ENCODE peak calls at places on chromosomes 12 and 14, in seven cellular contexts. A, D, M, B, L, W and S are unnamed samples.

GRCh38 chr12:70609203-70609602 is 28.0 kb downstream of the PTPRB start:
- DNase-seq in A (peak), D (no peak), M (no peak), B (no peak), L (no peak), W (no peak), S (no peak)

GRCh38 chr12:68587448-68587873 is 23.2 kb upstream of the RAP1B start:
- DNase-seq in A (no peak), D (no peak), M (no peak), B (no peak), L (no peak), W (peak), S (no peak)

GRCh38 chr14:58747181-58747580 is 109.4 kb downstream of the DACT1 start:
- DNase-seq in A (no peak), D (no peak), M (no peak), B (no peak), L (no peak), W (no peak), S (no peak)

GRCh38 chr12:120497524-120498150 is 1.7 kb downstream of the DYNLL1 start:
- DNase-seq in A (no peak), D (no peak), M (no peak), B (no peak), L (no peak), W (no peak), S (no peak)

GRCh38 chr14:77761205-77761931 is 412 bp upstream of the SNW1 start:
- DNase-seq in A (peak), D (peak), M (peak), B (no peak), L (no peak), W (peak), S (no peak)

GRCh38 chr14:69376439-69376838 is 21.7 kb downstream of the ERH start:
- DNase-seq in A (no peak), D (peak), M (no peak), B (no peak), L (no peak), W (no peak), S (no peak)

GRCh38 chr12:96743606-96744005 is 163.5 kb upstream of the NEDD1 start:
- DNase-seq in A (no peak), D (no peak), M (no peak), B (no peak), L (no peak), W (no peak), S (no peak)

GRCh38 chr14:55332654-55333570 is 61.7 kb downstream of the FBXO34 start:
- DNase-seq in A (no peak), D (no peak), M (no peak), B (no peak), L (no peak), W (no peak), S (no peak)

GRCh38 chr12:96635844-96636243 is 146.5 kb downstream of the CFAP54 start:
- DNase-seq in A (no peak), D (no peak), M (no peak), B (no peak), L (no peak), W (no peak), S (no peak)

GRCh38 chr12:57380300-57380699 is 50.5 kb downstream of the R3HDM2 start:
- DNase-seq in A (no peak), D (no peak), M (no peak), B (no peak), L (no peak), W (no peak), S (no peak)

GRCh38 chr12:3236345-3237153 is 159.4 kb downstream of the TSPAN9 start:
- DNase-seq in A (peak), D (peak), M (peak), B (no peak), L (peak), W (no peak), S (peak)

GRCh38 chr12:85713368-85713767 is 122.8 kb downstream of the RASSF9 start:
- DNase-seq in A (no peak), D (no peak), M (no peak), B (no peak), L (no peak), W (no peak), S (no peak)

GRCh38 chr14:101808020-101808641 is 46.6 kb downstream of the PPP2R5C start:
- DNase-seq in A (peak), D (peak), M (peak), B (peak), L (no peak), W (no peak), S (no peak)

GRCh38 chr12:110088936-110089335 is 35.2 kb upstream of the IFT81 start:
- DNase-seq in A (no peak), D (no peak), M (no peak), B (no peak), L (no peak), W (no peak), S (no peak)

GRCh38 chr14:34425095-34425851 is 36.8 kb downstream of the SPTSSA start:
- DNase-seq in A (no peak), D (peak), M (no peak), B (no peak), L (no peak), W (no peak), S (peak)

DNA sequence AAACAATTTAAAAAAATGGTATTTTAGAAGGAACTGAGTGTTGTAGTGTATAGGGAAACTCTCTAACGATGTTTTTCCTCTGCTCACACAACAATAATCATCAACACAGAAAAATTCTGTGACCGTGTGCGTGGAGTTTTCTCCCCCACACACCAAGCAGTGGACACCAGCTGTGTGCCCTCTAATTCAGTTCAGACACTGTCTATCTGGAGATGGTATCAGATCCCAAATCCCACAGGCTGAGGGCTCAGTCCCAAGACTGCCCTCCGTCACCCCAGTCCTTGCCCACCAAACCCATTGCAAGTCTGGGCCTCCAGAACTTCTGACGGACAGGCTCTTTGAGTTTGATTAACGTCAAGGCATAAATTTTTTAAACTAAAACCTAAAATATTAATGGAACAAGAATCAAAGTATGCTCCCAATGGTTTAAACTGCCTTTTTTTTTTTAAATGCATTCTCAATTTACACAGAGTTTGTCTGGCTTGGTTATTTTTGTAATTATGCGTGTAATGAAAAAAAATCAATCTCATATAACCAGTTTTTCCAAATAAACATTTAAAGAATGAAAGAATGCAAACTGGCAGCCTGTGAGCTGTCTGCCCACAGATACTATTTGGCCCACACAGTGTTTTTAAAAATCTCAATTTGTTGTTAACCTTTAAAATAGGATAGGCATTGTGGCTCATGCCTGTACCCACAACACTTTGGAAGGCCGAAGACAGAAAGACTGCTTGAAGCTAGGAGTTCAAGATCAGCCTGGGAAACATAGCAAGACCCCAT is 19.2 kb downstream of the BLTP3B start:
- DNase-seq in A (peak), D (no peak), M (no peak), B (no peak), L (no peak), W (no peak), S (no peak)
- TF ChIP-seq JUND in A (no peak), D (no peak), M (no peak), B (no peak), L (no peak), W (no peak), S (no peak)

DNA sequence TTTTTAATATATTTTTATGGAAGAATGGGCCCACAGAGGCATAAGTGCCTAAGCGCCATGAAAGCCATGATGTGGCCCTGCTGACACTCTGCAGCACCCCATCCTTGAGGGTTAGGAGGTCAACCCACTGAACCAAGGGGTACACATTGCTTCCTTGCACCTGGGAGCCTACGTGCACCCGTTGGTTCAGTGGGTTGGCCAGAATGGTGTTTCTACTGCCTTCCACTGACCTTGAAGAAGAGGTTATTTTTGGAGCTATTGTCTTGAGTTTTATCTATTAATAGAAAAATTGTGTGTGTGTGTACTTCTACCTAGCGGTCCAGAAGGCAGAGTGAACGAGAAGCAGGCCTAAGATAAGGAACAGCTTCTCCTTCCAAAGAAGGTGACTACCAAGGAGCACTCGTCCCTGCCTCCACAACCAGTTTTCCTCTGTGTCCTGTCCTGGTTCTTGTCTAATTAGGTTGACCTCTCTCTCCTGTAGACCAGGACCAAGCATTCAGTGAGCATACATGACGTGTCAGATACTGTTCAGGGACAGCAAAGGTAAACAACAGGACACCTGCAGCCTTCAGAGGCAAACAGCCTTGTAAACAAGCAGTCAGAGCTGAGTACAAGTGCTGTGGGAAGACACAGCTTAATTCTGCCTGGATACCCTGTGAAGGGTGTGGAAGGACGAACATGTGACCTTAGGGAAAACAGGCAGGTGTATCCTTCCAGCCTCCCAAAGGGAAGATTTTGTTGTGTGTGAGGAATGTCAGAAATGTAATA is 30.4 kb upstream of the PLEK2 start:
- DNase-seq in A (no peak), D (no peak), M (no peak), B (no peak), L (no peak), W (no peak), S (peak)
- TF ChIP-seq JUND in A (no peak), D (no peak), M (no peak), B (no peak), L (no peak), W (no peak), S (no peak)

GRCh38 chr14:50598765-50599164 is 38.8 kb downstream of the ATL1 start:
- DNase-seq in A (no peak), D (no peak), M (no peak), B (no peak), L (no peak), W (no peak), S (no peak)

GRCh38 chr14:50601405-50601804 is 41.5 kb downstream of the ATL1 start:
- DNase-seq in A (no peak), D (no peak), M (no peak), B (no peak), L (no peak), W (no peak), S (no peak)

GRCh38 chr14:50602035-50602434 is 42.1 kb downstream of the ATL1 start:
- DNase-seq in A (no peak), D (no peak), M (no peak), B (no peak), L (no peak), W (no peak), S (no peak)

GRCh38 chr14:50600849-50601248 is 40.9 kb downstream of the ATL1 start:
- DNase-seq in A (no peak), D (peak), M (no peak), B (no peak), L (no peak), W (no peak), S (peak)

DNA sequence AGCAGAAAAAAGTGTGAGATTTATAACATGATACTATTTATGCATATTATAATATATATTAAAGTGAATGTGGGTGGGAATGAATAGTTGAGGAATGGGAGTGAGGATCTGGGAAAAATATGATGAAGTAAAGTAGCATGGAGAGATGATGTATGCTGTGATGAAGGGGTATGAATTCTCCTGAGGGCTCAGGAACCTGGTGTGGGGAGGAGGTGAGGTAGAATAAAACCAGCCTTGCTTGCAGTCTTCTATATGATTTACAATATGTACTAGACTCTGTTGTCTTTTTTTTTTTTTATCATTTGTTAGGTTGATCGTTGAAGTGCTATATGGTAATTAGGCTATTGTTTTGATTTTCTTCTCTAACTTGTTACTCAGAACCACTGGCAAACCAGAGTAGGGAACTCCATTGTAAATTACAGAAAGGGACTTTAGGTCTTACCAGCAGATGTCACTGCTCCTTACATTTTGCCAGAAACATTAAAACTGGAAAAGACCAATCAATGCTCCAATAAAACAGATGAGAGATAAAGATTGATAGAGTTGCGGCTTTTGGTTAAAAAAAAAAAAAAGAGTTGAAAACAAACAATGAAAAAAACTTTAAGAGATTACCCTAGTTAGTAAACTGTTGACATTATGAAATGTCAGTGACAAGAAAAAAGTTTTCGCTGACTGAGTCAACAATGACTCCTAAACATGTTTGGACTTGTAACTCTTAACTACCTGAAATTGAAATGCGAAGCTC is 39.9 kb downstream of the ATL1 start:
- DNase-seq in A (peak), D (peak), M (no peak), B (no peak), L (peak), W (no peak), S (peak)
- TF ChIP-seq JUND in A (no peak), D (no peak), M (no peak), B (peak), L (no peak), W (no peak), S (no peak)

GRCh38 chr12:108594960-108595710 is 2.7 kb downstream of the TMEM119 start:
- DNase-seq in A (no peak), D (no peak), M (no peak), B (no peak), L (no peak), W (no peak), S (no peak)
- TF ChIP-seq JUND in A (no peak), D (no peak), M (no peak), B (no peak), L (no peak), W (no peak), S (no peak)

GRCh38 chr14:94344389-94344788 is 21.3 kb upstream of the SERPINA6 start:
- DNase-seq in A (no peak), D (no peak), M (no peak), B (no peak), L (no peak), W (no peak), S (no peak)

GRCh38 chr14:94343238-94343637 is 20.1 kb upstream of the SERPINA6 start:
- DNase-seq in A (no peak), D (no peak), M (no peak), B (no peak), L (no peak), W (no peak), S (no peak)

GRCh38 chr14:94342334-94342934 is 19.3 kb upstream of the SERPINA6 start:
- DNase-seq in A (peak), D (peak), M (no peak), B (no peak), L (peak), W (no peak), S (no peak)

GRCh38 chr14:94340533-94340932 is 17.4 kb upstream of the SERPINA6 start:
- DNase-seq in A (no peak), D (peak), M (no peak), B (no peak), L (no peak), W (no peak), S (no peak)

DNA sequence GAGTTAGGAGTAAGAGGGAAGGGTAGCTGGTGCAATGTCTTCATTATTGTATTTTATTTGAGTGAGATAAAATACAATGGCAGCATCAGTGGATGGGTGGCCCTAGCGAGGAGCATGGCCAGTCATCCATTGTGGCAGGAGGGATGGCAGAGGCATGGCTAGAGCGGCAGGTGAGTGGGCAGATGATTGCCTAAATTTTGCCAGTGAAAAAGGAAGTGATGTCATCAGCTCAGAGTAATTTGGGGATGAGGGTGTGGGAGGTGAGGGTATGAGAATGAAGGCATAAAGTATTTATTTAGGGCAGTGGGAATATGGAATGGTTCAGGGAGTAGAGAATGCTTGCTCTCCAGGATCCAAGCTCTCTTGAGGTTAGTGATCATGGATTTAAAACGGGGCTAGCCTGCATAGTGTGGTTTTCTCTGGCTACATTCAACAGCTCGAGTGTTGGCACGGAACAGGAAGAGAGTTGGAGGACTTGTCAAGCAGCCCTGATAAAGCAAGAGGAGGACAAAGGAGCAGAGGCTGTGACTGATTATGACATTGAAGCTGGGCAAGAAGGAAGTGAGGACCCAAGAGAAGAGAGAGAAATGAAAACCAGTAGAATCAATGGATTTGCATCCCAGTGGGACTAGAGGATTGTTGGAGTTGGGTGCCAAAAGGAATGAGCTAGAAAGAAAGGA is 18.7 kb upstream of the SERPINA6 start:
- DNase-seq in A (no peak), D (no peak), M (no peak), B (no peak), L (no peak), W (no peak), S (no peak)
- TF ChIP-seq JUND in A (no peak), D (no peak), M (no peak), B (no peak), L (no peak), W (no peak), S (no peak)

GRCh38 chr12:94039914-94040313 is 108.5 kb upstream of the PLXNC1 start:
- DNase-seq in A (no peak), D (no peak), M (no peak), B (no peak), L (no peak), W (no peak), S (no peak)
- TF ChIP-seq JUND in A (no peak), D (no peak), M (no peak), B (no peak), L (no peak), W (no peak), S (no peak)